ENCODE peak calls at places on chromosome 7, in four cellular contexts. One of them, this sample, is unnamed.

GRCh38 chr7:98387544-98388226 is 13.2 kb downstream of the BAIAP2L1 start:
- DNase-seq in brain microvascular endothelial cell: no peak
- DNase-seq in uterus: no peak
- DNase-seq in WERI-Rb-1: no peak
- DNase-seq in this sample: no peak

GRCh38 chr7:44489955-44490350 is 505 bp downstream of the NUDCD3 start:
- DNase-seq in brain microvascular endothelial cell: peak; percentile 10
- DNase-seq in uterus: no peak
- DNase-seq in WERI-Rb-1: no peak
- DNase-seq in this sample: no peak

GRCh38 chr7:81527651-81528050 is 242.2 kb downstream of the HGF start:
- DNase-seq in brain microvascular endothelial cell: no peak
- DNase-seq in uterus: no peak
- DNase-seq in WERI-Rb-1: no peak
- DNase-seq in this sample: no peak

GRCh38 chr7:87148332-87148955 is 3.8 kb upstream of the DMTF1 start:
- DNase-seq in brain microvascular endothelial cell: no peak
- DNase-seq in uterus: no peak
- DNase-seq in WERI-Rb-1: no peak
- DNase-seq in this sample: no peak

GRCh38 chr7:44292876-44293560 is 32.4 kb downstream of the CAMK2B start:
- DNase-seq in brain microvascular endothelial cell: no peak
- DNase-seq in uterus: peak; percentile 1
- DNase-seq in WERI-Rb-1: no peak
- DNase-seq in this sample: no peak

GRCh38 chr7:104415700-104416099 is 87.3 kb downstream of the LHFPL3 start:
- DNase-seq in brain microvascular endothelial cell: no peak
- DNase-seq in uterus: no peak
- DNase-seq in WERI-Rb-1: peak; percentile 19
- DNase-seq in this sample: no peak

GRCh38 chr7:29480934-29481625 is 82.6 kb upstream of the PRR15 start:
- DNase-seq in brain microvascular endothelial cell: no peak
- DNase-seq in uterus: no peak
- DNase-seq in WERI-Rb-1: no peak
- DNase-seq in this sample: no peak

GRCh38 chr7:158111906-158112570 is 475.6 kb downstream of the PTPRN2 start:
- DNase-seq in brain microvascular endothelial cell: no peak
- DNase-seq in uterus: no peak
- DNase-seq in WERI-Rb-1: no peak
- DNase-seq in this sample: no peak

GRCh38 chr7:103889451-103889850 is 100.0 kb downstream of the RELN start:
- DNase-seq in brain microvascular endothelial cell: no peak
- DNase-seq in uterus: no peak
- DNase-seq in WERI-Rb-1: no peak
- DNase-seq in this sample: no peak

GRCh38 chr7:129332354-129333056 is 101.7 kb upstream of the STRIP2 start:
- DNase-seq in brain microvascular endothelial cell: peak; percentile 4
- DNase-seq in uterus: no peak
- DNase-seq in WERI-Rb-1: no peak
- DNase-seq in this sample: peak; percentile 32

GRCh38 chr7:42456756-42457276 is 219.8 kb upstream of the GLI3 start:
- DNase-seq in brain microvascular endothelial cell: no peak
- DNase-seq in uterus: no peak
- DNase-seq in WERI-Rb-1: no peak
- DNase-seq in this sample: no peak

GRCh38 chr7:149205690-149206381 is 10.5 kb downstream of the ZNF282 start:
- DNase-seq in brain microvascular endothelial cell: no peak
- DNase-seq in uterus: no peak
- DNase-seq in WERI-Rb-1: no peak
- DNase-seq in this sample: no peak

GRCh38 chr7:52209658-52210057 is 825.8 kb upstream of the POM121L12 start:
- DNase-seq in brain microvascular endothelial cell: no peak
- DNase-seq in uterus: no peak
- DNase-seq in WERI-Rb-1: no peak
- DNase-seq in this sample: no peak

GRCh38 chr7:7956531-7957221 is 11.9 kb upstream of the GLCCI1 start:
- DNase-seq in brain microvascular endothelial cell: no peak
- DNase-seq in uterus: no peak
- DNase-seq in WERI-Rb-1: no peak
- DNase-seq in this sample: peak; percentile 57

GRCh38 chr7:39073432-39073831 is 95.7 kb downstream of the POU6F2 start:
- DNase-seq in brain microvascular endothelial cell: no peak
- DNase-seq in uterus: no peak
- DNase-seq in WERI-Rb-1: peak; percentile 91
- DNase-seq in this sample: no peak

GRCh38 chr7:150385240-150385830 is 6.2 kb downstream of the ZNF775 start:
- DNase-seq in brain microvascular endothelial cell: no peak
- DNase-seq in uterus: no peak
- DNase-seq in WERI-Rb-1: peak; percentile 65
- DNase-seq in this sample: no peak

DNA sequence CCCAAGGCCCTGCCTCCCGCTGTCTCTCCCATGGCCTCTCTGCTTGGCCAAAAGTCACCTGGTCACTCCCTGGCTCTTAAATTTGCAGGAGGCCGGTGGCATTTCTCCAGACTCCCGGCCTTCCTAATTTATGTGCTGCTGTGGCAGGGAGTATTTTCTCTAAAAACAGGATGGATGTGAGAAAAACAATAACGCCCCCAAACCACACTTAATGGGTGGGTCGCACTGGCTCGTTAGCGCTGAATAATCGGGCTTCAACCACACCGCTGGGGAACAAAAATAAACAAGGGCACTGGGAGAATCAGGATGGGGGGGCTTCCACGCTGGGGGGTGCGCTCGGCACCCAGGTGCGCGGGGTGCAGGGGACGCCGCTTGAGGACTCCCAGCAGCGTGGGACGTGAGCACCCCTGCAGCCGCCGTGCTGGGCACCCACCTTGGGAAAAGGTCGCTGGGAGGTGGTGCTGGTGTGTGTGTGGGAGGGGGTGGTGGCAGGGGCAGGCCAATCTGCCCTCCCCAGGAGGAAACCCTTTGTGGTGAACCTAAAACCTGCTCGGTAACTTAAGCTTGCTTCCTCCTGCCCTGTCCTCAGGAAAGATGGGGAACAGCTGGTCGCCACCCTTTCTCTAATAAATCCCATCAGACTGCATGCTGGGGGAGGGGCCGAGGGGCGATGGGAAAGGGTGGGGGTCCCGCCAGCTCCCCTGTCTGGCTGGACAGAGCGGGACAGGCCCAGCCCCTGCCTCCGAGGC is 64.2 kb downstream of the UNCX start:
- DNase-seq in brain microvascular endothelial cell: no peak
- DNase-seq in uterus: no peak
- DNase-seq in WERI-Rb-1: peak; percentile 73
- DNase-seq in this sample: no peak
- H3K27me3 ChIP-seq in brain microvascular endothelial cell: peaks cover 40% of the 10 kb centered on the region
- H3K27me3 ChIP-seq in uterus: peaks cover 21% of the 10 kb centered on the region
- H3K27me3 ChIP-seq in WERI-Rb-1: no peaks in the 10 kb centered on the region
- H3K27me3 ChIP-seq in this sample: peaks cover 8% of the 10 kb centered on the region

GRCh38 chr7:23298141-23298851 is 843 bp upstream of the MALSU1 start:
- DNase-seq in brain microvascular endothelial cell: peak; percentile 66
- DNase-seq in uterus: no peak
- DNase-seq in WERI-Rb-1: peak; percentile 48
- DNase-seq in this sample: no peak
- H3K4me3 ChIP-seq in brain microvascular endothelial cell: peak overlapping the region; percentile 94
- H3K4me3 ChIP-seq in uterus: peak overlapping the region; percentile 80
- H3K4me3 ChIP-seq in WERI-Rb-1: peak overlapping the region; percentile 97
- H3K4me3 ChIP-seq in this sample: no peak overlapping the region

DNA sequence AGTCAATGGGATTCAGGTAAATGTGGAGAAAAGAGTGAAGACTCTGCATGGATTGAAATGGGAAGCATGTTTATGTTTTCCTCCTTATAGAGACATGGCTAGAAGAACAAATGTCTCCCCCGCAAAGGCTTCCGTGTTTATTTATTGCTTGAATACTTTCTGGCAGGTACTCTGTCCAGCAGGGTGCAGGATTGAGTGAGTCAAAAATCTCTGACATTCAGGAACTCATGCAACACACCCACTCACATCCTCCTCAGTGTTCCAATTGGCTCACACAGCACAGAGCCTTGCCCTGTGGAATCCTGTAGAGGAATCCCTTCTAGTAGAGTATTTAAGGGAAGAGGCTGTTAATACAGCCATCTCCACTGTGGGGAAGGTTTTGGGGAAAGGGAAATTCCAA is 290.3 kb upstream of the VWC2 start:
- DNase-seq in brain microvascular endothelial cell: no peak
- DNase-seq in uterus: no peak
- DNase-seq in WERI-Rb-1: peak; percentile 15
- DNase-seq in this sample: no peak
- TF ChIP-seq CTCF in brain microvascular endothelial cell: no peak
- TF ChIP-seq CTCF in uterus: no peak
- TF ChIP-seq CTCF in WERI-Rb-1: no peak
- TF ChIP-seq CTCF in this sample: no peak

GRCh38 chr7:15005672-15006071 is 103.1 kb upstream of the DGKB start:
- DNase-seq in brain microvascular endothelial cell: no peak
- DNase-seq in uterus: no peak
- DNase-seq in WERI-Rb-1: no peak
- DNase-seq in this sample: no peak

GRCh38 chr7:15012135-15012534 is 109.6 kb upstream of the DGKB start:
- DNase-seq in brain microvascular endothelial cell: no peak
- DNase-seq in uterus: no peak
- DNase-seq in WERI-Rb-1: no peak
- DNase-seq in this sample: no peak

GRCh38 chr7:15011289-15011688 is 108.7 kb upstream of the DGKB start:
- DNase-seq in brain microvascular endothelial cell: no peak
- DNase-seq in uterus: no peak
- DNase-seq in WERI-Rb-1: no peak
- DNase-seq in this sample: no peak

GRCh38 chr7:15007507-15007906 is 105.0 kb upstream of the DGKB start:
- DNase-seq in brain microvascular endothelial cell: no peak
- DNase-seq in uterus: no peak
- DNase-seq in WERI-Rb-1: peak; percentile 32
- DNase-seq in this sample: no peak
- H3K27me3 ChIP-seq in brain microvascular endothelial cell: no peaks in the 10 kb centered on the region
- H3K27me3 ChIP-seq in uterus: no peaks in the 10 kb centered on the region
- H3K27me3 ChIP-seq in WERI-Rb-1: no peaks in the 10 kb centered on the region
- H3K27me3 ChIP-seq in this sample: no peaks in the 10 kb centered on the region

GRCh38 chr7:100413286-100413685 is 15.2 kb downstream of the ZCWPW1 start:
- DNase-seq in brain microvascular endothelial cell: no peak
- DNase-seq in uterus: no peak
- DNase-seq in WERI-Rb-1: no peak
- DNase-seq in this sample: no peak
- H3K4me3 ChIP-seq in brain microvascular endothelial cell: no peak overlapping the region
- H3K4me3 ChIP-seq in uterus: no peak overlapping the region
- H3K4me3 ChIP-seq in WERI-Rb-1: no peak overlapping the region
- H3K4me3 ChIP-seq in this sample: no peak overlapping the region

DNA sequence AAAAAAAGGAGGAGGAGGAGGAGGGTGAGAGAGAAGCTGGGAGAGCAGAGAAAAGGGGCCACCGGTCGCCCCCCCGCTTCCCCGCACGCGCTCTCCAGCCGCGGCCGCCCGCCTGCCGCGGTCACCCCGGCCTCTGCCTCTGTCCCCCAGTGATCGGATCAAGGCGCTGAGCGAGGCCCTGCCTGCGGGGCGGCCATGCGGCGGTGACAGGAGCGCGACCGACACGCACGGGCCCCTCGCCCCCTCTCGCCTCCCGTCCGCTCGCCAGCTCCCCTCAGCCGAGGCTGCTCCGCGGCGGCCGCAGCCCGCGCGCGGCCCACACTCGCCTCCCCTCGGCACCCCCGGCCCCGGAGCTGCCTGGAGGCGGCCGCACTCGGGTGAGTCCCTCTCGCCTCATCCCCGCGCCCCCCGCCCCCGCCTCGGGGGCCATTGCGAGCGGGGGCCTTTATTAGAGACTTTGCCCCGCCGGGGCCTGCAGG is at the start of gene GTF2I:
- DNase-seq in brain microvascular endothelial cell: no peak
- DNase-seq in uterus: no peak
- DNase-seq in WERI-Rb-1: no peak
- DNase-seq in this sample: no peak
- TF ChIP-seq CTCF in brain microvascular endothelial cell: no peak
- TF ChIP-seq CTCF in uterus: no peak
- TF ChIP-seq CTCF in WERI-Rb-1: no peak
- TF ChIP-seq CTCF in this sample: no peak

This sample was measured in BJ.